ENCODE peak calls at places on chromosomes 4 and X, in seven cellular contexts. V is hepatocyte, L is ovary, E is lung, S is sigmoid colon, B is fibroblast of lung, C is psoas muscle. R is an unnamed sample.

GRCh38 chr4:81457921-81458520 is 13.7 kb downstream of the RASGEF1B start:
- DNase-seq in V (no peak), L (no peak), C (no peak), B (no peak), E (no peak), S (no peak), R (no peak)

GRCh38 chr4:100081511-100081910 is 108.8 kb downstream of the DDIT4L start:
- DNase-seq in V (no peak), E (no peak), C (no peak), S (no peak), L (no peak), B (no peak), R (no peak)

GRCh38 chr4:72378901-72379300 is 190.1 kb downstream of the ADAMTS3 start:
- DNase-seq in S (no peak), L (no peak), C (no peak), V (no peak), B (no peak), E (no peak), R (no peak)

GRCh38 chr4:153153339-153153851 is 50.8 kb upstream of the TRIM2 start:
- DNase-seq in C (peak; percentile 62), S (no peak), V (peak; percentile 80), E (peak; percentile 42), L (peak; percentile 15), B (peak; percentile 15), R (peak; percentile 25)

GRCh38 chrX:52277666-52278065 is 91.2 kb upstream of the XAGE2 start:
- DNase-seq in C (no peak), E (no peak), L (no peak), S (no peak), V (no peak), B (no peak), R (peak; percentile 2)

GRCh38 chrX:28016823-28017222 is 35.6 kb upstream of the DCAF8L1 start:
- DNase-seq in C (no peak), B (no peak), V (no peak), S (no peak), E (no peak), L (no peak), R (peak; percentile 83)

GRCh38 chrX:65493431-65493830 is 41.2 kb downstream of the LAS1L start:
- DNase-seq in V (no peak), S (no peak), B (no peak), L (no peak), E (no peak), C (no peak), R (no peak)

GRCh38 chrX:31266172-31267076 is 194.6 kb upstream of the FTHL17 start:
- DNase-seq in S (peak; percentile 75), E (peak; percentile 46), V (peak; percentile 62), B (no peak), C (peak; percentile 57), L (peak; percentile 62), R (peak; percentile 10)

GRCh38 chr4:87353592-87353991 is 30.9 kb upstream of the HSD17B13 start:
- DNase-seq in C (peak; percentile 58), B (peak; percentile 67), S (peak; percentile 70), V (peak; percentile 62), L (no peak), E (peak; percentile 43), R (no peak)

GRCh38 chrX:9913041-9913440 is 54.1 kb upstream of the CLDN34 start:
- DNase-seq in S (no peak), C (no peak), E (no peak), L (no peak), B (no peak), V (peak; percentile 22), R (peak; percentile 79)

GRCh38 chr4:85779165-85779564 is 304.2 kb downstream of the ARHGAP24 start:
- DNase-seq in B (peak; percentile 69), L (no peak), C (no peak), V (no peak), S (no peak), E (no peak), R (no peak)

GRCh38 chrX:109740076-109740809 is 7.2 kb upstream of the ACSL4 start:
- DNase-seq in S (no peak), V (peak; percentile 30), L (peak; percentile 22), C (no peak), E (peak; percentile 41), B (peak; percentile 71), R (no peak)

GRCh38 chr4:183444953-183445543 is 612 bp downstream of the CDKN2AIP start:
- DNase-seq in S (peak; percentile 74), C (no peak), B (peak; percentile 8), V (no peak), L (no peak), E (peak; percentile 41), R (no peak)

GRCh38 chr4:120920666-120921065 is 1.9 kb downstream of the PRDM5 start:
- DNase-seq in V (no peak), E (no peak), S (no peak), C (no peak), B (no peak), L (no peak), R (no peak)

GRCh38 chr4:162163892-162164759 is at the start of gene FSTL5:
- DNase-seq in C (peak; percentile 54), V (peak; percentile 89), S (peak; percentile 62), B (peak; percentile 10), L (no peak), E (peak; percentile 51), R (peak; percentile 87)

GRCh38 chrX:97668126-97668525 is 784.4 kb downstream of the RPA4 start:
- DNase-seq in C (no peak), S (no peak), E (no peak), L (no peak), V (no peak), B (no peak), R (no peak)

GRCh38 chrX:38754102-38754790 is 47.0 kb upstream of the MID1IP1 start:
- DNase-seq in B (peak; percentile 74), S (no peak), C (no peak), L (peak; percentile 11), E (no peak), V (peak; percentile 63), R (no peak)

GRCh38 chr4:77579406-77580076 is 26.1 kb upstream of the CXCL13 start:
- DNase-seq in L (no peak), E (no peak), B (peak; percentile 77), V (no peak), C (no peak), S (no peak), R (peak; percentile 91)

GRCh38 chr4:173958445-173958844 is 325.0 kb downstream of the FBXO8 start:
- DNase-seq in L (no peak), B (peak; percentile 91), S (no peak), V (no peak), C (no peak), E (no peak), R (peak; percentile 13)

GRCh38 chr4:81631958-81632439 is 160.3 kb upstream of the RASGEF1B start:
- DNase-seq in C (no peak), L (no peak), B (peak; percentile 86), S (no peak), E (no peak), V (peak; percentile 55), R (peak; percentile 100)

GRCh38 chr4:166282081-166282770 is 409.2 kb downstream of the TLL1 start:
- DNase-seq in L (no peak), V (no peak), S (no peak), B (peak; percentile 2), C (no peak), E (no peak), R (peak; percentile 34)

GRCh38 chr4:83177182-83177581 is 62.7 kb upstream of the PLAC8 start:
- DNase-seq in V (no peak), E (no peak), S (no peak), C (no peak), L (no peak), B (no peak), R (no peak)

GRCh38 chr4:83174844-83175414 is 60.4 kb upstream of the PLAC8 start:
- DNase-seq in C (no peak), E (no peak), S (no peak), L (no peak), B (no peak), V (no peak), R (no peak)

GRCh38 chr4:83179205-83179604 is 64.7 kb upstream of the PLAC8 start:
- DNase-seq in B (no peak), L (no peak), S (no peak), C (no peak), E (no peak), V (no peak), R (no peak)

GRCh38 chr4:83178029-83178428 is 63.5 kb upstream of the PLAC8 start:
- DNase-seq in E (no peak), B (no peak), C (no peak), L (no peak), S (no peak), V (no peak), R (no peak)

GRCh38 chr4:83180469-83180968 is 66.0 kb upstream of the PLAC8 start:
- DNase-seq in S (no peak), C (no peak), V (no peak), E (no peak), B (no peak), L (no peak), R (no peak)
- H3K27ac ChIP-seq in S (no peak overlapping the region), C (no peak overlapping the region), V (no peak overlapping the region), E (no peak overlapping the region), B (no peak overlapping the region), L (no peak overlapping the region), R (no peak overlapping the region)

GRCh38 chr4:143555676-143556075 is 42.2 kb downstream of the SMARCA5 start:
- DNase-seq in B (no peak), S (no peak), V (peak; percentile 24), L (no peak), E (no peak), C (no peak), R (peak; percentile 37)

GRCh38 chr4:143558823-143559756 is 45.6 kb downstream of the SMARCA5 start:
- DNase-seq in E (peak; percentile 79), C (peak; percentile 82), L (peak; percentile 36), B (peak; percentile 66), V (peak; percentile 89), S (peak; percentile 77), R (peak; percentile 79)

GRCh38 chr4:143558286-143558685 is 44.8 kb downstream of the SMARCA5 start:
- DNase-seq in S (no peak), E (no peak), B (no peak), L (no peak), V (no peak), C (no peak), R (no peak)

GRCh38 chr4:143564472-143564871 is 51.0 kb downstream of the SMARCA5 start:
- DNase-seq in B (no peak), L (no peak), E (no peak), C (no peak), V (no peak), S (no peak), R (no peak)

GRCh38 chr4:143559757-143560147 is 46.2 kb downstream of the SMARCA5 start:
- DNase-seq in L (no peak), S (peak; percentile 59), B (no peak), V (peak; percentile 10), E (no peak), C (no peak), R (no peak)
- TF ChIP-seq CTCF in L (no peak), S (no peak), B (no peak), V (peak; percentile 3), E (no peak), C (no peak), R (no peak)

GRCh38 chrX:129963729-129964128 is 18.7 kb upstream of the BCORL1 start:
- DNase-seq in L (no peak), B (no peak), V (no peak), S (no peak), C (no peak), E (no peak), R (no peak)
- H3K27me3 ChIP-seq in L (no peaks in the 10 kb centered on the region), B (no peaks in the 10 kb centered on the region), V (no peaks in the 10 kb centered on the region), S (no peaks in the 10 kb centered on the region), C (no peaks in the 10 kb centered on the region), E (peaks cover 2% of the 10 kb centered on the region), R (no peaks in the 10 kb centered on the region)

GRCh38 chr4:118120120-118120760 is 86.0 kb downstream of the NDST3 start:
- DNase-seq in E (no peak), S (no peak), L (no peak), V (no peak), B (no peak), C (no peak), R (no peak)

GRCh38 chr4:118124977-118125376 is 90.7 kb downstream of the NDST3 start:
- DNase-seq in V (no peak), B (no peak), L (no peak), S (no peak), C (no peak), E (no peak), R (no peak)
- H3K27ac ChIP-seq in V (no peak overlapping the region), B (no peak overlapping the region), L (no peak overlapping the region), S (no peak overlapping the region), C (no peak overlapping the region), E (no peak overlapping the region), R (no peak overlapping the region)

R was measured in foreskin keratinocyte.